ENCODE peak calls at places on chromosomes 1 and 21, in nine cellular contexts. E, Z, O, L, J, A, C, U and Y are unnamed samples.

GRCh38 chr1:204924013-204924759 is 53.5 kb downstream of the NFASC start:
- DNase-seq in E (no peak), Z (peak), O (no peak), L (no peak), J (no peak), A (no peak), C (peak), U (no peak), Y (no peak)

GRCh38 chr1:119779869-119780356 is 11.2 kb upstream of the HMGCS2 start:
- DNase-seq in E (peak), Z (no peak), O (no peak), L (peak), J (no peak), A (no peak), C (no peak), U (peak), Y (no peak)

GRCh38 chr21:21436012-21436545 is 437.9 kb downstream of the NCAM2 start:
- DNase-seq in E (no peak), Z (no peak), O (no peak), L (no peak), J (no peak), A (no peak), C (no peak), U (no peak), Y (no peak)

GRCh38 chr1:183838221-183838620 is 33.3 kb downstream of the RGL1 start:
- DNase-seq in E (no peak), Z (no peak), O (no peak), L (no peak), J (no peak), A (no peak), C (no peak), U (no peak), Y (no peak)

GRCh38 chr1:182641561-182641960 is 37.4 kb upstream of the RGS16 start:
- DNase-seq in E (no peak), Z (no peak), O (no peak), L (no peak), J (no peak), A (no peak), C (no peak), U (no peak), Y (no peak)

GRCh38 chr1:9805006-9805526 is 18.7 kb downstream of the CLSTN1 start:
- DNase-seq in E (peak), Z (no peak), O (no peak), L (no peak), J (no peak), A (peak), C (no peak), U (no peak), Y (no peak)

GRCh38 chr1:222644649-222645005 is 26.7 kb downstream of the MIA3 start:
- DNase-seq in E (no peak), Z (no peak), O (no peak), L (no peak), J (peak), A (no peak), C (no peak), U (no peak), Y (no peak)

GRCh38 chr1:64550505-64550904 is 80.6 kb downstream of the CACHD1 start:
- DNase-seq in E (peak), Z (no peak), O (no peak), L (no peak), J (peak), A (no peak), C (no peak), U (no peak), Y (no peak)